ENCODE peak calls at places on chromosome X, in ten cellular contexts. One of them, this sample, is unnamed.

GRCh38 chrX:152637649-152638442 is at the start of gene GABRQ:
- DNase-seq in IMR-90: no peak
- DNase-seq in tibial artery: no peak
- DNase-seq in Calu3: no peak
- DNase-seq in breast epithelium: no peak
- DNase-seq in colonic mucosa: no peak
- DNase-seq in nephron progenitor cell: peak
- DNase-seq in GM06990: no peak
- DNase-seq in OCI-LY7: no peak
- DNase-seq in natural killer cell: no peak
- DNase-seq in this sample: no peak

GRCh38 chrX:101485212-101486064 is at the start of gene ARMCX4:
- DNase-seq in IMR-90: peak
- DNase-seq in breast epithelium: peak
- DNase-seq in OCI-LY7: no peak
- DNase-seq in Calu3: peak
- DNase-seq in tibial artery: peak
- DNase-seq in GM06990: peak
- DNase-seq in natural killer cell: no peak
- DNase-seq in nephron progenitor cell: peak
- DNase-seq in colonic mucosa: no peak
- DNase-seq in this sample: no peak

GRCh38 chrX:13373027-13373806 is 53.4 kb upstream of the ATXN3L start:
- DNase-seq in Calu3: no peak
- DNase-seq in breast epithelium: no peak
- DNase-seq in natural killer cell: no peak
- DNase-seq in nephron progenitor cell: no peak
- DNase-seq in OCI-LY7: no peak
- DNase-seq in GM06990: no peak
- DNase-seq in tibial artery: no peak
- DNase-seq in colonic mucosa: no peak
- DNase-seq in IMR-90: peak
- DNase-seq in this sample: no peak

GRCh38 chrX:80285131-80285773 is 135.0 kb upstream of the TENT5D start:
- DNase-seq in nephron progenitor cell: peak
- DNase-seq in colonic mucosa: peak
- DNase-seq in GM06990: no peak
- DNase-seq in tibial artery: no peak
- DNase-seq in IMR-90: peak
- DNase-seq in Calu3: peak
- DNase-seq in breast epithelium: no peak
- DNase-seq in natural killer cell: no peak
- DNase-seq in OCI-LY7: peak
- DNase-seq in this sample: peak

GRCh38 chrX:47877327-47877726 is 40.6 kb downstream of the ZNF81 start:
- DNase-seq in natural killer cell: no peak
- DNase-seq in IMR-90: no peak
- DNase-seq in GM06990: peak
- DNase-seq in Calu3: no peak
- DNase-seq in nephron progenitor cell: no peak
- DNase-seq in OCI-LY7: no peak
- DNase-seq in tibial artery: no peak
- DNase-seq in breast epithelium: no peak
- DNase-seq in colonic mucosa: no peak
- DNase-seq in this sample: no peak

GRCh38 chrX:11109968-11110367 is 1.2 kb upstream of the HCCS start:
- DNase-seq in Calu3: no peak
- DNase-seq in natural killer cell: no peak
- DNase-seq in OCI-LY7: no peak
- DNase-seq in IMR-90: no peak
- DNase-seq in breast epithelium: no peak
- DNase-seq in colonic mucosa: no peak
- DNase-seq in GM06990: no peak
- DNase-seq in nephron progenitor cell: no peak
- DNase-seq in tibial artery: no peak
- DNase-seq in this sample: no peak

GRCh38 chrX:63128509-63128908 is 222.6 kb downstream of the SPIN4 start:
- DNase-seq in breast epithelium: no peak
- DNase-seq in OCI-LY7: peak
- DNase-seq in Calu3: peak
- DNase-seq in nephron progenitor cell: peak
- DNase-seq in natural killer cell: no peak
- DNase-seq in tibial artery: no peak
- DNase-seq in colonic mucosa: no peak
- DNase-seq in IMR-90: peak
- DNase-seq in GM06990: no peak
- DNase-seq in this sample: no peak

GRCh38 chrX:13808293-13808692 is 8.6 kb downstream of the GPM6B start:
- DNase-seq in OCI-LY7: no peak
- DNase-seq in Calu3: no peak
- DNase-seq in colonic mucosa: no peak
- DNase-seq in tibial artery: no peak
- DNase-seq in GM06990: no peak
- DNase-seq in breast epithelium: no peak
- DNase-seq in IMR-90: no peak
- DNase-seq in nephron progenitor cell: no peak
- DNase-seq in natural killer cell: no peak
- DNase-seq in this sample: no peak

GRCh38 chrX:79174949-79175644 is 30.6 kb downstream of the GPR174 start:
- DNase-seq in OCI-LY7: no peak
- DNase-seq in GM06990: no peak
- DNase-seq in Calu3: no peak
- DNase-seq in natural killer cell: no peak
- DNase-seq in nephron progenitor cell: no peak
- DNase-seq in tibial artery: no peak
- DNase-seq in colonic mucosa: no peak
- DNase-seq in breast epithelium: no peak
- DNase-seq in IMR-90: no peak
- DNase-seq in this sample: no peak

GRCh38 chrX:28988246-28988645 is 401.0 kb downstream of the IL1RAPL1 start:
- DNase-seq in GM06990: no peak
- DNase-seq in tibial artery: no peak
- DNase-seq in natural killer cell: no peak
- DNase-seq in IMR-90: no peak
- DNase-seq in nephron progenitor cell: no peak
- DNase-seq in Calu3: no peak
- DNase-seq in OCI-LY7: no peak
- DNase-seq in breast epithelium: no peak
- DNase-seq in colonic mucosa: no peak
- DNase-seq in this sample: no peak

DNA sequence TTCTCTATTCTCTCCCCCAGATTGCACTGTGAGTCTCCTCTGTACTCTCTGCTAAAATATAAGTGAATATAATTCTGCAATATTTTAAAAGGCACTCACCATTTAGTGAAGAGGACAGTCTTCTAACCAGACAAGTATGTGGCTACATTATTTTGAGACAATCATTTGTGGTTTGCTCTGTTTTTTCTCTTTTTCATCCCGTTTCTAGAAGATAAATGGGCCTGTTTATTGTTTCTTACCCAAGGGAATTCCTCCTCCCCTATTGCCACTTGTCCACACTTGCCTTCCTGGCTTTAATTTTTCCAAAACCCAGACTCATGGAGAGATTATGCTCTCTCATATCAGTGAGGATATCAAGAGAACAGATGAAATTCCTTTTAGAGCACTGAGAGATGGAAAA is 18.6 kb upstream of the IL13RA2 start:
- DNase-seq in Calu3: no peak
- DNase-seq in nephron progenitor cell: no peak
- DNase-seq in OCI-LY7: no peak
- DNase-seq in tibial artery: no peak
- DNase-seq in breast epithelium: no peak
- DNase-seq in IMR-90: no peak
- DNase-seq in colonic mucosa: no peak
- DNase-seq in GM06990: no peak
- DNase-seq in natural killer cell: no peak
- DNase-seq in this sample: no peak
- TF ChIP-seq CTCF in Calu3: no peak
- TF ChIP-seq CTCF in nephron progenitor cell: no peak
- TF ChIP-seq CTCF in OCI-LY7: no peak
- TF ChIP-seq CTCF in tibial artery: no peak
- TF ChIP-seq CTCF in breast epithelium: no peak
- TF ChIP-seq CTCF in IMR-90: no peak
- TF ChIP-seq CTCF in colonic mucosa: no peak
- TF ChIP-seq CTCF in GM06990: no peak
- TF ChIP-seq CTCF in natural killer cell: no peak
- TF ChIP-seq CTCF in this sample: no peak

GRCh38 chrX:30949554-30949953 is 60.5 kb upstream of the TAB3 start:
- DNase-seq in OCI-LY7: no peak
- DNase-seq in natural killer cell: no peak
- DNase-seq in tibial artery: no peak
- DNase-seq in Calu3: peak
- DNase-seq in nephron progenitor cell: no peak
- DNase-seq in breast epithelium: no peak
- DNase-seq in colonic mucosa: no peak
- DNase-seq in GM06990: no peak
- DNase-seq in IMR-90: no peak
- DNase-seq in this sample: no peak
- TF ChIP-seq CTCF in OCI-LY7: no peak
- TF ChIP-seq CTCF in natural killer cell: no peak
- TF ChIP-seq CTCF in tibial artery: no peak
- TF ChIP-seq CTCF in Calu3: no peak
- TF ChIP-seq CTCF in nephron progenitor cell: no peak
- TF ChIP-seq CTCF in breast epithelium: no peak
- TF ChIP-seq CTCF in colonic mucosa: no peak
- TF ChIP-seq CTCF in GM06990: no peak
- TF ChIP-seq CTCF in IMR-90: no peak
- TF ChIP-seq CTCF in this sample: no peak

GRCh38 chrX:57282568-57282967 is 3.9 kb upstream of the FAAH2 start:
- DNase-seq in Calu3: no peak
- DNase-seq in colonic mucosa: no peak
- DNase-seq in GM06990: no peak
- DNase-seq in IMR-90: no peak
- DNase-seq in breast epithelium: no peak
- DNase-seq in OCI-LY7: peak
- DNase-seq in natural killer cell: no peak
- DNase-seq in tibial artery: no peak
- DNase-seq in nephron progenitor cell: no peak
- DNase-seq in this sample: no peak

GRCh38 chrX:57285001-57285400 is 1.5 kb upstream of the FAAH2 start:
- DNase-seq in natural killer cell: no peak
- DNase-seq in tibial artery: no peak
- DNase-seq in colonic mucosa: no peak
- DNase-seq in OCI-LY7: no peak
- DNase-seq in nephron progenitor cell: no peak
- DNase-seq in GM06990: no peak
- DNase-seq in Calu3: no peak
- DNase-seq in breast epithelium: no peak
- DNase-seq in IMR-90: no peak
- DNase-seq in this sample: no peak

GRCh38 chrX:57289089-57289488 is 2.6 kb downstream of the FAAH2 start:
- DNase-seq in colonic mucosa: no peak
- DNase-seq in Calu3: no peak
- DNase-seq in breast epithelium: no peak
- DNase-seq in OCI-LY7: no peak
- DNase-seq in IMR-90: no peak
- DNase-seq in nephron progenitor cell: no peak
- DNase-seq in GM06990: no peak
- DNase-seq in natural killer cell: no peak
- DNase-seq in tibial artery: no peak
- DNase-seq in this sample: no peak

DNA sequence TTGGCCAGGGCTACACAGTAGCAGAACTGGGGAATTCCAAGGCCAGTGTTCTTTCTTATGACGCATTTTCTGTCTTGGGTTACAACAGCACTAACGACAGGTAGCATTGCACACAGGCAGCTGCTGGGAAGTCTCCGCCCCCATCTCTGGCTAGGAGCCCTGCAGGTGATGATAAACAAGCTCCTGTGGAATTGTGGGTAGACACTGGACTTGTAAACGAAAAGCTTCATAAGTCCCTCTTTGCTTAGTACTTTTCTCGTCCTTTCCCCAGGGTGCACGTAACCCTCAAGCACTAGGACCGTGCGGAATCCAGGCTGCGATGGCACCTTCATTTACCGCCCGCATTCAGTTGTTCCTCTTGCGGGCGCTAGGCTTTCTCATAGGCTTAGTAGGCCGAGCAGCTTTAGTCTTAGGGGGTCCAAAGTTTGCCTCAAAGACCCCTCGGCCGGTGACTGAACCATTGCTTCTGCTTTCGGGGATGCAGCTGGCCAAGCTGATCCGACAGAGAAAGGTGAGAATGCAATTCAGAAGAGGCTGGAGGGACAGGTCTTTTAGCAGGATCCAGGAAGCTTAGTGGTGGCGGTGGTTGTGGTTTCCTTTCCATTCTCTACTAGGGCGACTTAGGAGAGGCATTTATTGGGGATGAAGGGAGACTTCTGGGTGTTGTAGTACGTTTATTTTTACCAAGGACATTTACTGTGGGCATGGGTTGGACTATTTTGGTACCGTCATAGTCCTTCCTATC is at the start of gene FAAH2:
- DNase-seq in GM06990: peak
- DNase-seq in OCI-LY7: peak
- DNase-seq in Calu3: peak
- DNase-seq in breast epithelium: peak
- DNase-seq in tibial artery: no peak
- DNase-seq in colonic mucosa: peak
- DNase-seq in natural killer cell: no peak
- DNase-seq in IMR-90: no peak
- DNase-seq in nephron progenitor cell: peak
- DNase-seq in this sample: peak
- TF ChIP-seq CTCF in GM06990: no peak
- TF ChIP-seq CTCF in OCI-LY7: peak
- TF ChIP-seq CTCF in Calu3: no peak
- TF ChIP-seq CTCF in breast epithelium: no peak
- TF ChIP-seq CTCF in tibial artery: no peak
- TF ChIP-seq CTCF in colonic mucosa: no peak
- TF ChIP-seq CTCF in natural killer cell: no peak
- TF ChIP-seq CTCF in IMR-90: no peak
- TF ChIP-seq CTCF in nephron progenitor cell: no peak
- TF ChIP-seq CTCF in this sample: no peak

DNA sequence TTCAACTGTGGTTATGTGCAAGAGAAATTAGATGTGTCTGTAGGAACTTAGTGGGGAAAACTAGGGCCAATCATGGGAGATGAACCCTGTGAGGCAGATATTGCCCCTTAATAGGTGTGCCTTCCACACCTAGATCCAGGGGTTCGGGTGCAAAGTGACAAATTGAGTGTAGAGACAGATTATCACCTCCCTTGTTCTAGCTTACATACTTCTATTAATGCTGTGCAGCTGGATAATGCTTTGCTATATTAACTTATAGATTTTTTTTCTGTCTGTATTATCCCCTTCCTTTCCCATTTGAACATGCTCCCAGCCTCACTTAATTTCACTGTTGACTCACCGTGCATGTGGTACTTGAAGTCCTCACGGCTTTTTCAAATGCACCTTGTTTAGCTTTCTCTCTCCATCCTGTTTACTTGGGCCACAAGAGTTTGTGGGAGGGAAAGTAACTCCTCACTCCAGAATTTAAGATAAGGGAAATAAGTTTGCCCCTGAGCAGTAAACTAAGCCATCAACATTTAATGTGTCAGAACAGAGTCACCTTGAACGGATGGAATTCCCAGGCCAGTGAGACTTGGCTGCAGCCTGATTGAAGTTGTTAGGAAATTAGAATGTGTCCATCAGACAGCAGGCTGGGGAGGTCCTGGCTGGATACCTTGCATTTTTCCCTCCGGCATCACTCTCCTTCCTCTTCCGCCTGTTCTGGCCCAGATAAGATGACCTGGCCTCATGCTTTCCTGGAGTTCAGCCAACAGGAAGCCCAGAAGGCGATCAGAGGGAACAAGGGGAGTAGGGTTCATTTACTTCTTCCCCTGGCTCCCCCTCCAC is 478.4 kb downstream of the BCOR start:
- DNase-seq in GM06990: no peak
- DNase-seq in breast epithelium: no peak
- DNase-seq in OCI-LY7: no peak
- DNase-seq in nephron progenitor cell: no peak
- DNase-seq in Calu3: peak
- DNase-seq in tibial artery: no peak
- DNase-seq in colonic mucosa: no peak
- DNase-seq in natural killer cell: no peak
- DNase-seq in IMR-90: no peak
- DNase-seq in this sample: no peak
- TF ChIP-seq CTCF in GM06990: no peak
- TF ChIP-seq CTCF in breast epithelium: no peak
- TF ChIP-seq CTCF in OCI-LY7: no peak
- TF ChIP-seq CTCF in nephron progenitor cell: no peak
- TF ChIP-seq CTCF in Calu3: no peak
- TF ChIP-seq CTCF in tibial artery: no peak
- TF ChIP-seq CTCF in colonic mucosa: no peak
- TF ChIP-seq CTCF in natural killer cell: no peak
- TF ChIP-seq CTCF in IMR-90: no peak
- TF ChIP-seq CTCF in this sample: no peak